ENCODE peak calls at places on chromosomes 11 and 22, in six cellular contexts. U is cardiac fibroblast; D is activated CD8-positive, alpha-beta memory T cell treated with anti-CD3 and anti-CD28 coated beads, Interleukin-2, amount 50 U/mL, for 48 hours; T is activated CD8-positive, alpha-beta T cell treated with anti-CD3 and anti-CD28 coated beads, Interleukin-2, amount 10 ng/mL, durations not matched to agents 7 days and 5 days; C is progenitor cell of endocrine pancreas; H is fibroblast of the aortic adventitia. Y is an unnamed sample.

GRCh38 chr11:61477734-61478148 is 30.8 kb upstream of the LRRC10B start:
- DNase-seq in U (peak; percentile 34), D (peak; percentile 87), T (peak; percentile 66), C (peak; percentile 72), H (peak; percentile 33), Y (peak; percentile 39)

GRCh38 chr22:37752189-37753061 is 55.3 kb upstream of the GCAT start:
- DNase-seq in U (peak; percentile 98), D (no peak), T (no peak), C (peak; percentile 42), H (peak; percentile 99), Y (peak; percentile 90)

GRCh38 chr11:133886029-133886428 is 40.7 kb upstream of the SPATA19 start:
- DNase-seq in U (no peak), D (no peak), T (no peak), C (no peak), H (no peak), Y (no peak)

GRCh38 chr11:5307256-5308019 is 5.7 kb upstream of the OR51B4 start:
- DNase-seq in U (no peak), D (no peak), T (no peak), C (no peak), H (peak; percentile 34), Y (no peak)

GRCh38 chr11:121099885-121100284 is 1.2 kb upstream of the TECTA start:
- DNase-seq in U (peak; percentile 9), D (no peak), T (no peak), C (no peak), H (no peak), Y (no peak)

GRCh38 chr11:2804701-2805387 is 80.7 kb downstream of the CDKN1C start:
- DNase-seq in U (no peak), D (peak; percentile 45), T (no peak), C (peak; percentile 7), H (no peak), Y (peak; percentile 6)

GRCh38 chr11:67645521-67646457 is 4.7 kb downstream of the ACY3 start:
- DNase-seq in U (no peak), D (no peak), T (no peak), C (no peak), H (no peak), Y (no peak)

GRCh38 chr22:39150848-39151215 is 1.6 kb downstream of the CBX7 start:
- DNase-seq in U (no peak), D (no peak), T (no peak), C (no peak), H (no peak), Y (no peak)

GRCh38 chr11:77522215-77522614 is 48.3 kb upstream of the PAK1 start:
- DNase-seq in U (no peak), D (no peak), T (no peak), C (no peak), H (no peak), Y (no peak)

GRCh38 chr11:108220721-108221346 is 1.6 kb downstream of the NPAT start:
- DNase-seq in U (peak; percentile 15), D (no peak), T (no peak), C (no peak), H (peak; percentile 29), Y (no peak)

GRCh38 chr11:102780491-102780918 is at the start of gene MMP10:
- DNase-seq in U (peak; percentile 88), D (no peak), T (no peak), C (no peak), H (peak; percentile 74), Y (peak; percentile 89)

GRCh38 chr11:70942593-70942992 is 309.8 kb downstream of the SHANK2 start:
- DNase-seq in U (peak; percentile 16), D (peak; percentile 60), T (no peak), C (no peak), H (no peak), Y (no peak)

GRCh38 chr11:126102436-126102894 is 39.8 kb upstream of the CDON start:
- DNase-seq in U (no peak), D (no peak), T (no peak), C (no peak), H (peak; percentile 79), Y (no peak)

GRCh38 chr11:57283231-57283990 is 41.3 kb downstream of the TNKS1BP1 start:
- DNase-seq in U (no peak), D (no peak), T (no peak), C (no peak), H (no peak), Y (no peak)

GRCh38 chr22:20551805-20552449 is 44.5 kb downstream of the MED15 start:
- DNase-seq in U (peak; percentile 34), D (peak; percentile 82), T (peak; percentile 62), C (no peak), H (peak; percentile 47), Y (peak; percentile 48)

GRCh38 chr22:24416095-24416494 is 11.3 kb upstream of the ADORA2A start:
- DNase-seq in U (no peak), D (no peak), T (no peak), C (no peak), H (no peak), Y (no peak)

GRCh38 chr22:26322179-26322905 is 106.7 kb upstream of the ASPHD2 start:
- DNase-seq in U (peak; percentile 72), D (no peak), T (no peak), C (no peak), H (peak; percentile 82), Y (no peak)

GRCh38 chr11:10429526-10429925 is 25.5 kb upstream of the AMPD3 start:
- DNase-seq in U (no peak), D (no peak), T (no peak), C (no peak), H (no peak), Y (no peak)

GRCh38 chr11:130123414-130124040 is 36.1 kb upstream of the ST14 start:
- DNase-seq in U (no peak), D (no peak), T (no peak), C (no peak), H (no peak), Y (no peak)

GRCh38 chr11:130785376-130786110 is 130.7 kb downstream of the SNX19 start:
- DNase-seq in U (peak; percentile 84), D (no peak), T (no peak), C (no peak), H (peak; percentile 73), Y (no peak)

GRCh38 chr11:2578006-2578933 is 121.5 kb downstream of the KCNQ1OT1 start:
- DNase-seq in U (no peak), D (no peak), T (no peak), C (peak; percentile 6), H (no peak), Y (no peak)

GRCh38 chr22:29130490-29130889 is 57.7 kb downstream of the KREMEN1 start:
- DNase-seq in U (no peak), D (no peak), T (no peak), C (no peak), H (no peak), Y (no peak)

GRCh38 chr11:125123947-125124633 is 12.7 kb upstream of the TMEM218 start:
- DNase-seq in U (peak; percentile 72), D (no peak), T (peak; percentile 53), C (no peak), H (peak; percentile 73), Y (peak; percentile 46)

GRCh38 chr11:29173660-29174062 is 843.2 kb downstream of the KCNA4 start:
- DNase-seq in U (peak; percentile 83), D (no peak), T (no peak), C (no peak), H (peak; percentile 95), Y (peak; percentile 47)

GRCh38 chr11:126997196-126997595 is 3.4 kb downstream of the KIRREL3 start:
- DNase-seq in U (no peak), D (no peak), T (no peak), C (no peak), H (no peak), Y (no peak)

GRCh38 chr11:13229675-13230359 is 47.8 kb upstream of the BMAL1 start:
- DNase-seq in U (no peak), D (no peak), T (no peak), C (no peak), H (peak; percentile 62), Y (no peak)

GRCh38 chr11:116865696-116866095 is 28.3 kb upstream of the APOA1 start:
- DNase-seq in U (no peak), D (no peak), T (no peak), C (no peak), H (peak; percentile 69), Y (no peak)

GRCh38 chr22:19451570-19451969 is 4.1 kb upstream of the C22orf39 start:
- DNase-seq in U (no peak), D (no peak), T (no peak), C (no peak), H (no peak), Y (no peak)

GRCh38 chr11:19703211-19703610 is 9.4 kb upstream of the NAV2 start:
- DNase-seq in U (no peak), D (no peak), T (no peak), C (no peak), H (no peak), Y (no peak)

GRCh38 chr11:75264971-75265370 is 24.4 kb downstream of the TPBGL start:
- DNase-seq in U (no peak), D (no peak), T (no peak), C (no peak), H (no peak), Y (no peak)

GRCh38 chr11:107397357-107397756 is 60.3 kb downstream of the CWF19L2 start:
- DNase-seq in U (no peak), D (no peak), T (no peak), C (no peak), H (no peak), Y (no peak)

GRCh38 chr11:65652511-65653228 is 10.0 kb downstream of the RELA start:
- DNase-seq in U (peak; percentile 95), D (peak; percentile 98), T (peak; percentile 96), C (peak; percentile 84), H (peak; percentile 95), Y (peak; percentile 96)

Y was measured in endothelial cell of umbilical vein.